ENCODE peak calls at places on chromosome 7, in four cellular contexts. S is neural progenitor cell, J is stomach, W is A549. Q is an unnamed sample.
A peak's percentile ranks its signal among the peaks of the same experiment; 100 is the strongest.

GRCh38 chr7:29969706-29970105 is 19.9 kb downstream of the SCRN1 start:
- DNase-seq in J (no peak), S (no peak), W (no peak), Q (no peak)

GRCh38 chr7:7178081-7178480 is 4.3 kb upstream of the C1GALT1 start:
- DNase-seq in W (no peak), J (no peak), S (no peak), Q (no peak)

GRCh38 chr7:128691227-128691626 is 19.1 kb downstream of the GARIN1A start:
- DNase-seq in W (no peak), S (no peak), J (no peak), Q (no peak)

GRCh38 chr7:130831817-130832481 is 97.9 kb upstream of the KLF14 start:
- DNase-seq in J (no peak), S (peak; percentile 50), W (peak; percentile 60), Q (no peak)

GRCh38 chr7:14305233-14305866 is 315.9 kb upstream of the ETV1 start:
- DNase-seq in S (no peak), J (no peak), W (no peak), Q (no peak)

GRCh38 chr7:138460649-138461607 is 869 bp downstream of the TRIM24 start:
- DNase-seq in W (peak; percentile 51), S (peak; percentile 75), J (peak; percentile 61), Q (no peak)

GRCh38 chr7:88111136-88111748 is 108.6 kb downstream of the SRI start:
- DNase-seq in S (peak; percentile 40), J (no peak), W (peak; percentile 53), Q (no peak)

GRCh38 chr7:97090761-97091353 is 26.6 kb upstream of the SDHAF3 start:
- DNase-seq in W (no peak), J (no peak), S (peak; percentile 5), Q (no peak)

GRCh38 chr7:27176343-27176731 is 2.2 kb upstream of the HOXA10 start:
- DNase-seq in S (no peak), J (no peak), W (no peak), Q (peak; percentile 15)

GRCh38 chr7:83410989-83411591 is 237.8 kb downstream of the SEMA3E start:
- DNase-seq in W (peak; percentile 63), S (peak; percentile 74), J (peak; percentile 26), Q (no peak)

GRCh38 chr7:107105591-107106245 is 61.2 kb downstream of the PRKAR2B start:
- DNase-seq in J (no peak), W (no peak), S (no peak), Q (no peak)

GRCh38 chr7:107111196-107111595 is 57.6 kb upstream of the HBP1 start:
- DNase-seq in W (no peak), J (no peak), S (no peak), Q (no peak)

GRCh38 chr7:106611911-106612310 is 49.0 kb downstream of the CCDC71L start:
- DNase-seq in W (no peak), J (no peak), S (no peak), Q (no peak)

GRCh38 chr7:120586561-120586960 is 271.4 kb downstream of the TSPAN12 start:
- DNase-seq in W (no peak), J (no peak), S (no peak), Q (no peak)

GRCh38 chr7:42677751-42678231 is 234.1 kb downstream of the C7orf25 start:
- DNase-seq in J (no peak), W (no peak), S (no peak), Q (no peak)

GRCh38 chr7:155597753-155598140 is 46.7 kb upstream of the RBM33 start:
- DNase-seq in S (no peak), W (peak; percentile 39), J (peak; percentile 29), Q (no peak)

GRCh38 chr7:118858651-118859149 is 634.2 kb downstream of the ANKRD7 start:
- DNase-seq in W (no peak), J (no peak), S (no peak), Q (peak; percentile 71)

GRCh38 chr7:99196536-99197288 is 11.2 kb downstream of the KPNA7 start:
- DNase-seq in W (peak; percentile 47), J (no peak), S (no peak), Q (no peak)

GRCh38 chr7:140641532-140642191 is 1.0 kb upstream of the DENND2A start:
- DNase-seq in J (no peak), S (peak; percentile 42), W (no peak), Q (no peak)

GRCh38 chr7:136030867-136031318 is 53.7 kb upstream of the MTPN start:
- DNase-seq in W (no peak), S (no peak), J (no peak), Q (no peak)

GRCh38 chr7:131691454-131692130 is 135.2 kb upstream of the PODXL start:
- DNase-seq in W (no peak), S (no peak), J (no peak), Q (no peak)

GRCh38 chr7:92133133-92133736 is 1.0 kb downstream of the CYP51A1 start:
- DNase-seq in W (no peak), J (no peak), S (no peak), Q (no peak)

GRCh38 chr7:143988986-143989745 is 11.0 kb upstream of the OR6B1 start:
- DNase-seq in S (no peak), W (no peak), J (no peak), Q (no peak)

GRCh38 chr7:115007751-115008150 is 85.9 kb downstream of the MDFIC start:
- DNase-seq in S (no peak), W (no peak), J (no peak), Q (no peak)

GRCh38 chr7:91034459-91035368 is 229.5 kb upstream of the FZD1 start:
- DNase-seq in W (peak; percentile 25), J (peak; percentile 74), S (peak; percentile 66), Q (no peak)

GRCh38 chr7:134865001-134865845 is 85.8 kb downstream of the CALD1 start:
- DNase-seq in S (peak; percentile 20), W (no peak), J (no peak), Q (no peak)

GRCh38 chr7:47670738-47671137 is 88.8 kb upstream of the TNS3 start:
- DNase-seq in J (no peak), S (no peak), W (no peak), Q (peak; percentile 90)

DNA sequence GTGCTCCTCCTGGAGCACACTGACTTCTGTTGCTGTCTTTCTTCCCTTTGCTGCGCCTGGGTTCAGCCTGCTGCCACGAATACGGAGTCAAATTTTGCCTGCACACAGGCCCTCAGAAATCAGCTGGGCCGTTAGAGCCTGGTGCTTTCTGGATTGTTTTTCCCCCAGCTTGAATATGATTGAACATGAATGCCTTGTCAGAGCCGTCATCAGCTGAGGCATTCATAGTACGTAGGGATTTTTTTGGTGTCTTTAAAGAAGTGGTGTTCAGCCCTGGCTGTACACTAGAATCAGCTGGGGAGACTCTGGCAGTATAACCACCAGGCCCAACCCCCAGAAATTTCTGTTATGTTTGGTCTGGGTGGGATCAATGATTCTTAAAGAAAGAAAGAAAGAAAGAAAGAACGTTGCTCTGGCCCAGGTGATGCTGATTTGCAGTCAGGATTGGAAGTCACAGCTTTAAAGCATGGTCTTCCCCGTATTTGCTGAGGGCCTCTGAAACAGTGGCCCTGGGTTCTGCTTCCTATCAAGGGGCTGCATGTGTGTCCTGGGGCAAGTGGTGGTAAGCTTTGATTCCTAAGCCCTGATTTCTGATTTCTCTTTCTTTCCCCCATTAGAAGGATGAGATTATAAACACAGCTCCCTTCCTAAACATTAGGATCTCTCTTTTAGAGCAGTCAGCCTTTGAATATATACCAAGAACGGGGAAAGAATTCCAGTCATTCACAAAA is 24.7 kb downstream of the NUB1 start:
- DNase-seq in J (no peak), S (no peak), W (no peak), Q (no peak)
- H3K4me1 ChIP-seq in J (peaks cover 23% of the 10 kb centered on the region), S (no peaks in the 10 kb centered on the region), W (peaks cover 4% of the 10 kb centered on the region), Q (peaks cover 31% of the 10 kb centered on the region)

DNA sequence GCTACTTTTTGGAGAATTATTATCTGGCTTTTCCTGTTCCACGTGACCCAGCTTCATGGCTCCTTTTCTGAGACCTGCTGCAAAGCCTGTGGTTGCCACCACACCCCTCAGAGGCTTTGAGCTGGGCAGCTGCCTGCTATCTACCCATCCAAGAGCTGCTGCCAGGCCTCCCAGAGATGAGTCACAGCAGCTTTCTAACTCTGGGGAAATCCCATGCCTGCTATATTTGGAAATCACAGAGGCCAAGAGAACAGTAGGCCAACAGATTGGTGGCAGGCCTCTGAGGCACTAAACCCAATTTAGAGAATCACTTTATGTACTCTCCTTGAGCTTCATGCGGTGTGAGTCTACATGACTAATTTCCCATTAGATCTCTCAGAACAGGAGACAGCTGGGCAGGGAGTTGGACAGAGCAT is 35.2 kb downstream of the SGCE start:
- DNase-seq in W (peak; percentile 79), S (no peak), J (peak; percentile 57), Q (peak; percentile 71)
- TF ChIP-seq CTCF in W (no peak), S (no peak), J (no peak), Q (no peak)

DNA sequence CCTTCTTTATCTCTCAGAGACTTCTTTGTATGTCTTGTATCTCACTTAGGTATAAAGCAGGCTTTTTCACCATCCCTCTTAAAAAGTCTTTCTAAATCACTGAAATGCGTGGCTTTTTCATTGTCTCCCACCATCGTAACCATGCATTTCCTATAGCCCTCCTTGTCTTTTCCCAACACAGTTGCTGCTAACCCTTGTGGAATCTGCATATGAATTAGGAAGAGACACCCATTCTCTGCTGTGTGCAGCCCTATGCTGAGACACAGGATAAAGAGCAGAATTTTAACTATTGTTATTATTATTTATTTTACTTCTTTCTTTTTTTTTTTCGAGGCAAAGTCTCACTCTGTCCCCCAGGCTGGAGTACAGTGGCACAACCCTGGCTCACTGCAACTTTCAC is 804.3 kb upstream of the COBL start:
- DNase-seq in S (peak; percentile 25), J (no peak), W (no peak), Q (no peak)
- H3K4me1 ChIP-seq in S (peaks cover 39% of the 10 kb centered on the region), J (no peaks in the 10 kb centered on the region), W (no peaks in the 10 kb centered on the region), Q (no peaks in the 10 kb centered on the region)

GRCh38 chr7:31633894-31634494 is 53.0 kb upstream of the PPP1R17 start:
- DNase-seq in S (peak; percentile 82), J (peak; percentile 67), W (peak; percentile 69), Q (no peak)
- TF ChIP-seq CTCF in S (peak; percentile 81), J (no peak), W (peak; percentile 76), Q (no peak)

GRCh38 chr7:2438775-2439174 is 35.4 kb downstream of the CHST12 start:
- DNase-seq in S (no peak), J (no peak), W (no peak), Q (no peak)

GRCh38 chr7:2438181-2438580 is 34.8 kb downstream of the CHST12 start:
- DNase-seq in W (no peak), J (no peak), S (no peak), Q (no peak)

GRCh38 chr7:2437136-2437535 is 33.7 kb downstream of the CHST12 start:
- DNase-seq in J (peak; percentile 45), W (no peak), S (no peak), Q (no peak)

GRCh38 chr7:2436341-2437104 is 33.1 kb downstream of the CHST12 start:
- DNase-seq in J (no peak), W (no peak), S (no peak), Q (no peak)

GRCh38 chr7:2437537-2438148 is 34.2 kb downstream of the CHST12 start:
- DNase-seq in S (no peak), W (no peak), J (no peak), Q (no peak)
- H3K4me1 ChIP-seq in S (no peaks in the 10 kb centered on the region), W (no peaks in the 10 kb centered on the region), J (peaks cover 28% of the 10 kb centered on the region), Q (no peaks in the 10 kb centered on the region)

Q was measured in spleen.